ENCODE peak calls at places on chromosomes 5 and 9, in seven cellular contexts. One of them, this sample, is unnamed.

GRCh38 chr5:60993875-60994571 is 49.0 kb downstream of the NDUFAF2 start:
- DNase-seq in AG10803: no peak
- DNase-seq in brain microvascular endothelial cell: no peak
- DNase-seq in kidney: peak; percentile 67
- DNase-seq in nephron progenitor cell: no peak
- DNase-seq in AG04450: no peak
- DNase-seq in endothelial cell: no peak
- DNase-seq in this sample: no peak

GRCh38 chr5:100901851-100902341 is 1.2 kb downstream of the ST8SIA4 start:
- DNase-seq in AG10803: no peak
- DNase-seq in brain microvascular endothelial cell: no peak
- DNase-seq in kidney: no peak
- DNase-seq in nephron progenitor cell: no peak
- DNase-seq in AG04450: no peak
- DNase-seq in endothelial cell: peak; percentile 38
- DNase-seq in this sample: no peak

GRCh38 chr5:83718195-83718825 is 2.3 kb downstream of the HAPLN1 start:
- DNase-seq in AG10803: peak; percentile 71
- DNase-seq in brain microvascular endothelial cell: peak; percentile 62
- DNase-seq in kidney: no peak
- DNase-seq in nephron progenitor cell: peak; percentile 51
- DNase-seq in AG04450: peak; percentile 38
- DNase-seq in endothelial cell: peak; percentile 48
- DNase-seq in this sample: peak; percentile 40

GRCh38 chr5:72209515-72210115 is 102.3 kb downstream of the MAP1B start:
- DNase-seq in AG10803: peak; percentile 27
- DNase-seq in brain microvascular endothelial cell: no peak
- DNase-seq in kidney: no peak
- DNase-seq in nephron progenitor cell: no peak
- DNase-seq in AG04450: no peak
- DNase-seq in endothelial cell: no peak
- DNase-seq in this sample: no peak

GRCh38 chr9:81529556-81530193 is 159.7 kb downstream of the TLE1 start:
- DNase-seq in AG10803: peak; percentile 48
- DNase-seq in brain microvascular endothelial cell: no peak
- DNase-seq in kidney: no peak
- DNase-seq in nephron progenitor cell: no peak
- DNase-seq in AG04450: no peak
- DNase-seq in endothelial cell: no peak
- DNase-seq in this sample: no peak

GRCh38 chr5:94240616-94241287 is 377.7 kb downstream of the KIAA0825 start:
- DNase-seq in AG10803: peak; percentile 93
- DNase-seq in brain microvascular endothelial cell: no peak
- DNase-seq in kidney: no peak
- DNase-seq in nephron progenitor cell: no peak
- DNase-seq in AG04450: no peak
- DNase-seq in endothelial cell: no peak
- DNase-seq in this sample: no peak

GRCh38 chr9:102354041-102354440 is 615.6 kb upstream of the GRIN3A start:
- DNase-seq in AG10803: no peak
- DNase-seq in brain microvascular endothelial cell: no peak
- DNase-seq in kidney: no peak
- DNase-seq in nephron progenitor cell: no peak
- DNase-seq in AG04450: no peak
- DNase-seq in endothelial cell: no peak
- DNase-seq in this sample: no peak

GRCh38 chr5:76489877-76490688 is 87.0 kb downstream of the IQGAP2 start:
- DNase-seq in AG10803: no peak
- DNase-seq in brain microvascular endothelial cell: no peak
- DNase-seq in kidney: no peak
- DNase-seq in nephron progenitor cell: no peak
- DNase-seq in AG04450: no peak
- DNase-seq in endothelial cell: no peak
- DNase-seq in this sample: no peak

GRCh38 chr5:7763621-7764072 is 87.3 kb downstream of the CFAP90 start:
- DNase-seq in AG10803: no peak
- DNase-seq in brain microvascular endothelial cell: no peak
- DNase-seq in kidney: no peak
- DNase-seq in nephron progenitor cell: no peak
- DNase-seq in AG04450: no peak
- DNase-seq in endothelial cell: no peak
- DNase-seq in this sample: no peak

GRCh38 chr5:140317859-140318258 is 15.0 kb upstream of the PFDN1 start:
- DNase-seq in AG10803: peak; percentile 67
- DNase-seq in brain microvascular endothelial cell: peak; percentile 61
- DNase-seq in kidney: no peak
- DNase-seq in nephron progenitor cell: no peak
- DNase-seq in AG04450: no peak
- DNase-seq in endothelial cell: no peak
- DNase-seq in this sample: no peak

GRCh38 chr5:168093200-168093930 is 198.1 kb upstream of the WWC1 start:
- DNase-seq in AG10803: peak; percentile 72
- DNase-seq in brain microvascular endothelial cell: no peak
- DNase-seq in kidney: no peak
- DNase-seq in nephron progenitor cell: no peak
- DNase-seq in AG04450: no peak
- DNase-seq in endothelial cell: no peak
- DNase-seq in this sample: no peak

GRCh38 chr5:43769576-43770352 is 166.8 kb downstream of the NNT start:
- DNase-seq in AG10803: peak; percentile 99
- DNase-seq in brain microvascular endothelial cell: peak; percentile 79
- DNase-seq in kidney: no peak
- DNase-seq in nephron progenitor cell: no peak
- DNase-seq in AG04450: peak; percentile 70
- DNase-seq in endothelial cell: no peak
- DNase-seq in this sample: no peak

GRCh38 chr9:87342743-87343142 is 154.9 kb upstream of the DAPK1 start:
- DNase-seq in AG10803: peak; percentile 35
- DNase-seq in brain microvascular endothelial cell: no peak
- DNase-seq in kidney: peak; percentile 85
- DNase-seq in nephron progenitor cell: no peak
- DNase-seq in AG04450: no peak
- DNase-seq in endothelial cell: no peak
- DNase-seq in this sample: no peak

GRCh38 chr9:94791431-94791830 is 64.9 kb downstream of the AOPEP start:
- DNase-seq in AG10803: no peak
- DNase-seq in brain microvascular endothelial cell: no peak
- DNase-seq in kidney: no peak
- DNase-seq in nephron progenitor cell: no peak
- DNase-seq in AG04450: no peak
- DNase-seq in endothelial cell: no peak
- DNase-seq in this sample: no peak

GRCh38 chr9:89657765-89658164 is 53.0 kb downstream of the GADD45G start:
- DNase-seq in AG10803: no peak
- DNase-seq in brain microvascular endothelial cell: no peak
- DNase-seq in kidney: no peak
- DNase-seq in nephron progenitor cell: no peak
- DNase-seq in AG04450: no peak
- DNase-seq in endothelial cell: no peak
- DNase-seq in this sample: no peak

DNA sequence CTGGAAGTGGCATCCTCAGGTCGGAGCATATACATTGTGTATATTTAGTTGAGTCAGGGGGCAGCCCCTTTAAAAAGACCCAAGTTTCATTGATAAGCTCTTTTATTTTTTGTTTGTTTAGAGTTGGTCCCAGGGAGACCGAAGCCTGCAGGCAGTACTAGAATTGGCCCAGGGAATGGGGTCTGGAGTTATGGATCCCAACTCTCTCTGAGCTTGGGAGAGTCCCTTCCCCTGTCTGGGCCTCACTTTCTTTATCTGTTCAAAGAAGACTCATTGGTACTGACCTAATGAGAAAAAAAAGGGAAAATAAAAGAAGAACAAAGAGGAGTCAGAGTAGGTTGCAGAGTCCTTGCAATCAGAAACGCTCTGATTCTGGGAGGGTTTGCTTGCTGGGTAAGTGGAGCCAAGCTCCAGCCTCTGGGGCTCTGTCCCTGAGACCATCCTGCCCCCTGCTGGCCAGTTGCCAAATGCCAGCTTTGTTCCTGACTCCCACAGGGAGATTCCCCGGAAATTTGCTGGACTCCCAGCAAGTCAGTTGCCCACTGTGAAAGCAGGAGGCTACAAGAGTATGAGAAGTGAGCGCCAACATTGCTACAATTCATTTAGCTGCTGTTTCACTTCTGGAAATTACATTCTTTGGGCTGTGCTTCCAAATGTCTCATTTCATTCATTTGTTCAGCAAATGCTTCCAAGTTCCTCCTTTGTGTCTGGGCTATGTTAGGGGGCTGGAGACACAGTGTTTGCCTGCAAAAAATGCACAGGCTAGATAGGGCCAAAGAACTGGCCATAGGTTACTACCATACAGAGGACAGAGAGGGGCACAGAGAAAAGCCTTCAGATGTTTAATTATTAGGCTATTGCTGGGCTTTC is 156.2 kb downstream of the MELK start:
- DNase-seq in AG10803: peak; percentile 45
- DNase-seq in brain microvascular endothelial cell: peak; percentile 68
- DNase-seq in kidney: peak; percentile 81
- DNase-seq in nephron progenitor cell: peak; percentile 95
- DNase-seq in AG04450: peak; percentile 66
- DNase-seq in endothelial cell: peak; percentile 95
- DNase-seq in this sample: peak; percentile 94
- TF ChIP-seq CTCF in AG10803: peak; percentile 59
- TF ChIP-seq CTCF in brain microvascular endothelial cell: peak; percentile 95
- TF ChIP-seq CTCF in kidney: peak; percentile 46
- TF ChIP-seq CTCF in nephron progenitor cell: peak; percentile 95
- TF ChIP-seq CTCF in AG04450: peak; percentile 84
- TF ChIP-seq CTCF in endothelial cell: peak; percentile 97
- TF ChIP-seq CTCF in this sample: peak; percentile 95

DNA sequence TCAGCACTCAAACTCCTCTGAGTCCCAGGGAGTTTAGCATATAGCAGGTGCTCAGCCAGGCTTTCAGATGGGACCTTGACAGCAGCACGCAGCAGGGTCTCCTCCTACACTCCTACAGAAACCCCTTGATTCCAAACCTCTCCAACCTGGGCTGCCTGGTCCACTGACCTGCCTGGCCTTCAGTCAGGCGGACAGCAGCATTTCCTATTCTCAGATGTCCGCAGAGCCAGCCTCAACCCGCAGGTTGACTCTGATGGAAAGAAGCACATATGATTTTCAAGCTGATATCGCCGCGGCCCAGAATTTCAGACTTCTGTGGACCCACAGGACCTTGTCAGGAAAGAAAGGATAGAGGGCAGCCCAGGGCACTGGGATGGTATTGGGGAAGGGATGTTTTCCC is 5.3 kb upstream of the SLC25A48 start:
- DNase-seq in AG10803: no peak
- DNase-seq in brain microvascular endothelial cell: no peak
- DNase-seq in kidney: no peak
- DNase-seq in nephron progenitor cell: no peak
- DNase-seq in AG04450: no peak
- DNase-seq in endothelial cell: no peak
- DNase-seq in this sample: no peak
- TF ChIP-seq CTCF in AG10803: no peak
- TF ChIP-seq CTCF in brain microvascular endothelial cell: no peak
- TF ChIP-seq CTCF in kidney: no peak
- TF ChIP-seq CTCF in nephron progenitor cell: no peak
- TF ChIP-seq CTCF in AG04450: no peak
- TF ChIP-seq CTCF in endothelial cell: no peak
- TF ChIP-seq CTCF in this sample: no peak

DNA sequence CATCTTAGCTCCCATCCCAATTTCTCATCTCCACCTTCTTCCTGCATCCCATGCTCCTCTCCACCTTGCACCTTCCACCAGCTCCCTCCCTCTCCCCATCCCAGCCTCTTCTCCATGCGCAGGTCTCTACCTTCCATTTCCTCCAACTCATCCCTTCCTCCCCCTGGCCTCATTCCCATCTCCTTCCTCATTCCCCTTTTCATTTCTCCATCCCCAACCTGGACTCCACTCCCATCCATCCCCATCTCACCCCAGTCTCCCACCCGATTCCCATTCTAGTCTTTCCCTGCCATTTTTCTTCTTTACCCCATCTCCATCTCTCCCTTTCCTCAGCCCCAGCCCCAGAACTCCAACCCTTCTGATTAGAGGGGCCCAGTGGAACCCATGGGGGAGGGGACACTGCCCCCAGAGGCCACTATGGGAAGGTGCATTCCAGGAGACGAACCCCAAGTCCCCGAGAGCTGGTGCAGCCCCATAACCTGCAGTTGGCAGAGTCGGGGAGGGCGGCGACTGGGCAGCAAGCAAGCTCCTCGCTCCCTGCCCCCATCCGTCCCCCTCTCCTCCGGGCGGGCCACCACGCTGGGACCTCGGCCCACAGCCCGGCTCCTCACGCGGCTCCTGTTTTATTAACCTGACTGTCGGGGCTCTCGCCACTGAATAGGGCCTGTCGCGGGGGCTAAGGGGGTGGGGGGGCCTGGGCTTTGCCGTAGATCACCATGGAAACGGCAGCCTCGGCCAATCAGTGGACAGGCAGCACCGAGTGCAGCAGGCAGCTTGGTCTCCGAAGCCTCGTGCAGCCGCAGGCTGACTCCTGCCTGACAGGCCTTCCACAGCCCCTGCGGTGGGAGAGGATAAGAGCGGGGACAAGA is 66.7 kb downstream of the PCDH1 start:
- DNase-seq in AG10803: no peak
- DNase-seq in brain microvascular endothelial cell: no peak
- DNase-seq in kidney: no peak
- DNase-seq in nephron progenitor cell: peak; percentile 68
- DNase-seq in AG04450: no peak
- DNase-seq in endothelial cell: peak; percentile 38
- DNase-seq in this sample: peak; percentile 56
- TF ChIP-seq CTCF in AG10803: peak; percentile 55
- TF ChIP-seq CTCF in brain microvascular endothelial cell: peak; percentile 84
- TF ChIP-seq CTCF in kidney: no peak
- TF ChIP-seq CTCF in nephron progenitor cell: peak; percentile 65
- TF ChIP-seq CTCF in AG04450: peak; percentile 65
- TF ChIP-seq CTCF in endothelial cell: peak; percentile 79
- TF ChIP-seq CTCF in this sample: peak; percentile 73

DNA sequence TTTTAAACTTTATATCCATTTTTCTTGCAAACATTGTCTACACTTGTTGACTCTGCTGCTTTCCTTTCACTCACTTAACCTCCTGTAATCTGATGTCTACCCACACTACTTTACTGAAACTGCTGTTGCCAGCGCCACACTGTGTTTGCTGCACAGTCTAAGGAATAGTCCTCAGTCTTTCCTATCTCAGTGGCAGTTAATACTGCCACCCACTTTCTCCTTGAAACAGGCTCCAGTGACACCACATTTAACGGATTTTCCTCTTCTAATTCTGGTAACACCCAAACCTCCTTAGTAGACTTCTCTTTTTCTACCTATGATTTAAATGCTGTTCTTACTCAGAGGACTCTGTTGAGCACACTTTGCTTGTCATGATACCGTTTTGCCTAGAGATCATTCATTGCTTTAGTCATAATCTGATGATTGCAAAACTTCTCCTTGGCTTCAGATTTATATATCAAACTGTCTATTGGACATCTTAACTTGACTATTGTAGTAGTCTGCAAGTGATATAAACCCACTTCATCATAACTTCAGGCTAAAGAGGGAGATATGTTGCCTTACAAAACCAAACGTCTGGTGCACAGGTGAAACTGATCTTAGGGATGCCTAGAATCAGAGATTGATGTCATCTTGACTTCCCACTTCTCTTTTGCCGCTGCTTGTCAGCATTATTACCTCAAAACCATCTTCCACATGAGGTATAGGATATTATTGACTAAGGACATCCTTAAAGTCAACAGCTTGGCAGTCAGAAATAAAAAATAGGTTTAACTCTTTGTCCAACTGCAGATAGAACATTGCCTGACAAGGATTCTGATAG is 94.1 kb downstream of the CDC42SE2 start:
- DNase-seq in AG10803: no peak
- DNase-seq in brain microvascular endothelial cell: no peak
- DNase-seq in kidney: no peak
- DNase-seq in nephron progenitor cell: no peak
- DNase-seq in AG04450: no peak
- DNase-seq in endothelial cell: no peak
- DNase-seq in this sample: no peak
- TF ChIP-seq CTCF in AG10803: no peak
- TF ChIP-seq CTCF in brain microvascular endothelial cell: no peak
- TF ChIP-seq CTCF in kidney: no peak
- TF ChIP-seq CTCF in nephron progenitor cell: no peak
- TF ChIP-seq CTCF in AG04450: no peak
- TF ChIP-seq CTCF in endothelial cell: no peak
- TF ChIP-seq CTCF in this sample: no peak